ENCODE peak calls at places on chromosomes 2 and 18, in five cellular contexts. One of them, this sample, is unnamed.

GRCh38 chr2:88601302-88601701 is 26.0 kb downstream of the EIF2AK3 start:
- DNase-seq in SHP77: no peak
- DNase-seq in activated naive CD4-positive, alpha-beta T cell treated with Interleukin-2 at 50 U/mL for 16 hours: no peak
- DNase-seq in HepG2: no peak
- DNase-seq in activated T-helper 1 cell treated with Interleukin-2 at 50 U/mL for 16 hours: no peak
- DNase-seq in this sample: no peak

GRCh38 chr2:237758165-237758564 is 40.4 kb upstream of the RBM44 start:
- DNase-seq in SHP77: no peak
- DNase-seq in activated naive CD4-positive, alpha-beta T cell treated with Interleukin-2 at 50 U/mL for 16 hours: no peak
- DNase-seq in activated T-helper 1 cell treated with Interleukin-2 at 50 U/mL for 16 hours: no peak
- DNase-seq in HepG2: no peak
- DNase-seq in this sample: no peak

GRCh38 chr18:44510376-44510775 is 170.3 kb upstream of the SETBP1 start:
- DNase-seq in activated naive CD4-positive, alpha-beta T cell treated with Interleukin-2 at 50 U/mL for 16 hours: no peak
- DNase-seq in activated T-helper 1 cell treated with Interleukin-2 at 50 U/mL for 16 hours: no peak
- DNase-seq in HepG2: no peak
- DNase-seq in SHP77: no peak
- DNase-seq in this sample: no peak

GRCh38 chr2:15206419-15206818 is 354.7 kb downstream of the NBAS start:
- DNase-seq in HepG2: no peak
- DNase-seq in activated T-helper 1 cell treated with Interleukin-2 at 50 U/mL for 16 hours: no peak
- DNase-seq in SHP77: no peak
- DNase-seq in activated naive CD4-positive, alpha-beta T cell treated with Interleukin-2 at 50 U/mL for 16 hours: no peak
- DNase-seq in this sample: no peak

GRCh38 chr2:182559623-182560022 is 132.8 kb upstream of the PDE1A start:
- DNase-seq in activated naive CD4-positive, alpha-beta T cell treated with Interleukin-2 at 50 U/mL for 16 hours: no peak
- DNase-seq in activated T-helper 1 cell treated with Interleukin-2 at 50 U/mL for 16 hours: no peak
- DNase-seq in HepG2: no peak
- DNase-seq in SHP77: no peak
- DNase-seq in this sample: no peak

GRCh38 chr2:237456200-237456731 is 30.8 kb upstream of the MLPH start:
- DNase-seq in HepG2: no peak
- DNase-seq in activated T-helper 1 cell treated with Interleukin-2 at 50 U/mL for 16 hours: no peak
- DNase-seq in SHP77: peak; percentile 82
- DNase-seq in activated naive CD4-positive, alpha-beta T cell treated with Interleukin-2 at 50 U/mL for 16 hours: no peak
- DNase-seq in this sample: no peak

GRCh38 chr18:67483237-67483636 is 33.3 kb downstream of the DSEL start:
- DNase-seq in SHP77: peak; percentile 72
- DNase-seq in HepG2: no peak
- DNase-seq in activated T-helper 1 cell treated with Interleukin-2 at 50 U/mL for 16 hours: no peak
- DNase-seq in activated naive CD4-positive, alpha-beta T cell treated with Interleukin-2 at 50 U/mL for 16 hours: no peak
- DNase-seq in this sample: no peak

GRCh38 chr2:210003394-210003793 is 956 bp downstream of the RPE start:
- DNase-seq in SHP77: no peak
- DNase-seq in activated naive CD4-positive, alpha-beta T cell treated with Interleukin-2 at 50 U/mL for 16 hours: no peak
- DNase-seq in activated T-helper 1 cell treated with Interleukin-2 at 50 U/mL for 16 hours: no peak
- DNase-seq in HepG2: no peak
- DNase-seq in this sample: no peak

GRCh38 chr18:29164993-29165599 is 988.2 kb upstream of the CDH2 start:
- DNase-seq in HepG2: peak; percentile 13
- DNase-seq in activated naive CD4-positive, alpha-beta T cell treated with Interleukin-2 at 50 U/mL for 16 hours: no peak
- DNase-seq in activated T-helper 1 cell treated with Interleukin-2 at 50 U/mL for 16 hours: no peak
- DNase-seq in SHP77: no peak
- DNase-seq in this sample: no peak

GRCh38 chr2:195480121-195480520 is 176.9 kb upstream of the SLC39A10 start:
- DNase-seq in activated T-helper 1 cell treated with Interleukin-2 at 50 U/mL for 16 hours: no peak
- DNase-seq in HepG2: no peak
- DNase-seq in SHP77: no peak
- DNase-seq in activated naive CD4-positive, alpha-beta T cell treated with Interleukin-2 at 50 U/mL for 16 hours: no peak
- DNase-seq in this sample: no peak

GRCh38 chr18:57819119-57819518 is 16.0 kb upstream of the ATP8B1 start:
- DNase-seq in activated naive CD4-positive, alpha-beta T cell treated with Interleukin-2 at 50 U/mL for 16 hours: no peak
- DNase-seq in HepG2: no peak
- DNase-seq in activated T-helper 1 cell treated with Interleukin-2 at 50 U/mL for 16 hours: no peak
- DNase-seq in SHP77: no peak
- DNase-seq in this sample: no peak

GRCh38 chr18:50231621-50232020 is 34.7 kb downstream of the CFAP53 start:
- DNase-seq in HepG2: no peak
- DNase-seq in SHP77: no peak
- DNase-seq in activated naive CD4-positive, alpha-beta T cell treated with Interleukin-2 at 50 U/mL for 16 hours: no peak
- DNase-seq in activated T-helper 1 cell treated with Interleukin-2 at 50 U/mL for 16 hours: no peak
- DNase-seq in this sample: no peak

GRCh38 chr2:17748745-17749144 is 4.9 kb downstream of the SMC6 start:
- DNase-seq in activated T-helper 1 cell treated with Interleukin-2 at 50 U/mL for 16 hours: no peak
- DNase-seq in activated naive CD4-positive, alpha-beta T cell treated with Interleukin-2 at 50 U/mL for 16 hours: no peak
- DNase-seq in HepG2: no peak
- DNase-seq in SHP77: no peak
- DNase-seq in this sample: no peak

GRCh38 chr2:72012886-72013574 is 134.6 kb downstream of the CYP26B1 start:
- DNase-seq in HepG2: no peak
- DNase-seq in SHP77: no peak
- DNase-seq in activated T-helper 1 cell treated with Interleukin-2 at 50 U/mL for 16 hours: no peak
- DNase-seq in activated naive CD4-positive, alpha-beta T cell treated with Interleukin-2 at 50 U/mL for 16 hours: no peak
- DNase-seq in this sample: no peak